ENCODE peak calls at places on chromosome 2, in six cellular contexts. V, I, P, J, X and Z are unnamed samples.

GRCh38 chr2:95569170-95569569 is 22.6 kb upstream of the TRIM43 start:
- ATAC-seq in V (no peak), I (no peak), P (no peak), X (no peak), J (no peak), Z (no peak)

GRCh38 chr2:101473581-101473910 is 1.4 kb downstream of the RFX8 start:
- ATAC-seq in V (no peak), I (no peak), X (no peak), P (no peak), J (no peak), Z (no peak)

GRCh38 chr2:112920923-112921532 is 10.1 kb downstream of the IL37 start:
- ATAC-seq in X (no peak), J (no peak), P (peak), V (peak), I (peak), Z (peak)

GRCh38 chr2:95347681-95348608 is 50.8 kb downstream of the KCNIP3 start:
- ATAC-seq in P (no peak), X (no peak), I (no peak), V (no peak), J (no peak), Z (no peak)

GRCh38 chr2:54469484-54470053 is 13.4 kb downstream of the SPTBN1 start:
- ATAC-seq in J (no peak), P (no peak), I (no peak), V (no peak), X (no peak), Z (no peak)

GRCh38 chr2:88177556-88177955 is 7.4 kb downstream of the THNSL2 start:
- ATAC-seq in P (no peak), X (no peak), I (no peak), V (no peak), J (no peak), Z (no peak)

GRCh38 chr2:70192516-70192915 is 1.7 kb upstream of the C2orf42 start:
- ATAC-seq in X (no peak), V (no peak), J (no peak), P (no peak), I (no peak), Z (no peak)

GRCh38 chr2:109225170-109225775 is 96.3 kb downstream of the SH3RF3 start:
- ATAC-seq in V (no peak), J (no peak), I (no peak), X (no peak), P (no peak), Z (no peak)

GRCh38 chr2:235106874-235107639 is 155.2 kb downstream of the SH3BP4 start:
- ATAC-seq in J (no peak), P (no peak), V (no peak), X (peak), I (no peak), Z (no peak)

GRCh38 chr2:84278386-84278785 is 180.7 kb downstream of the SUCLG1 start:
- ATAC-seq in X (no peak), I (no peak), V (no peak), J (no peak), P (no peak), Z (no peak)

GRCh38 chr2:69518836-69519235 is 81.6 kb upstream of the NFU1 start:
- ATAC-seq in X (no peak), P (no peak), V (no peak), J (no peak), I (no peak), Z (no peak)

GRCh38 chr2:240820607-240821428 is 799 bp upstream of the KIF1A start:
- ATAC-seq in I (peak), V (peak), P (peak), X (peak), J (peak), Z (peak)

GRCh38 chr2:43349944-43350343 is 123.5 kb upstream of the ZFP36L2 start:
- ATAC-seq in J (no peak), X (no peak), I (no peak), P (no peak), V (no peak), Z (no peak)

GRCh38 chr2:207138573-207139297 is 27.0 kb downstream of the KLF7 start:
- ATAC-seq in V (no peak), J (no peak), X (no peak), I (no peak), P (no peak), Z (no peak)

GRCh38 chr2:65681503-65681902 is 249.1 kb upstream of the SPRED2 start:
- ATAC-seq in I (no peak), J (no peak), V (no peak), P (no peak), X (no peak), Z (no peak)

GRCh38 chr2:107412981-107413380 is 413.7 kb upstream of the RGPD4 start:
- ATAC-seq in J (no peak), P (no peak), I (no peak), X (no peak), V (no peak), Z (no peak)

GRCh38 chr2:177281400-177282021 is 17.0 kb upstream of the NFE2L2 start:
- ATAC-seq in J (peak), V (no peak), X (no peak), P (no peak), I (no peak), Z (no peak)

GRCh38 chr2:239288951-239289481 is 111.8 kb downstream of the HDAC4 start:
- ATAC-seq in V (peak), J (no peak), P (peak), X (no peak), I (peak), Z (peak)

GRCh38 chr2:42184346-42184745 is 15.2 kb downstream of the EML4 start:
- ATAC-seq in P (no peak), V (no peak), J (no peak), I (no peak), X (no peak), Z (no peak)

GRCh38 chr2:113133696-113134558 is 6.5 kb downstream of the IL1RN start:
- ATAC-seq in V (peak), P (peak), I (no peak), J (no peak), X (no peak), Z (peak)

GRCh38 chr2:68127358-68128242 is 30.1 kb upstream of the PNO1 start:
- ATAC-seq in X (no peak), V (no peak), J (peak), P (no peak), I (no peak), Z (no peak)

GRCh38 chr2:46446871-46447568 is 32.3 kb upstream of the TMEM247 start:
- ATAC-seq in J (no peak), I (no peak), P (no peak), V (no peak), X (no peak), Z (no peak)